ENCODE peak calls at places on chromosomes 13 and 19, in ten cellular contexts. F is GM12865, D is hypothalamus, P is lower leg skin, H is lung, G is AG04449, W is NCI-H774, B is type B pancreatic cell, X is GM03348, E is NCI-H1092. A is an unnamed sample.

GRCh38 chr19:15124572-15125231 is 17.5 kb downstream of the SYDE1 start:
- DNase-seq in W (no peak), X (no peak), F (peak), G (no peak), B (no peak), E (no peak), P (peak), D (no peak), H (no peak), A (no peak)

GRCh38 chr19:29676586-29676985 is 11.3 kb downstream of the PLEKHF1 start:
- DNase-seq in H (no peak), G (no peak), W (no peak), B (no peak), D (no peak), X (no peak), E (no peak), F (no peak), P (peak), A (peak)

GRCh38 chr13:97030705-97031452 is 36.6 kb upstream of the OXGR1 start:
- DNase-seq in X (peak), H (no peak), F (peak), D (no peak), P (no peak), G (no peak), B (no peak), W (no peak), E (peak), A (no peak)

GRCh38 chr13:111165611-111166010 is 50.5 kb downstream of the ARHGEF7 start:
- DNase-seq in D (no peak), G (no peak), X (no peak), B (no peak), W (no peak), P (no peak), H (no peak), F (peak), E (no peak), A (no peak)

GRCh38 chr19:1027020-1027952 is 878 bp downstream of the CNN2 start:
- DNase-seq in B (no peak), P (no peak), X (no peak), H (peak), D (no peak), G (no peak), F (peak), W (no peak), E (no peak), A (no peak)

GRCh38 chr19:31408460-31409124 is 59.4 kb upstream of the TSHZ3 start:
- DNase-seq in P (no peak), W (no peak), D (no peak), F (no peak), E (no peak), G (peak), H (no peak), X (peak), B (no peak), A (no peak)

GRCh38 chr19:47778954-47779351 is 450 bp downstream of the SELENOW start:
- DNase-seq in F (no peak), X (peak), W (no peak), H (peak), D (no peak), G (no peak), B (no peak), P (no peak), E (no peak), A (peak)

GRCh38 chr19:42426643-42427042 is 545 bp downstream of the LIPE start:
- DNase-seq in H (no peak), E (peak), G (no peak), X (no peak), W (no peak), B (no peak), D (no peak), P (no peak), F (no peak), A (no peak)

GRCh38 chr19:6260912-6261636 is 18.7 kb downstream of the MLLT1 start:
- DNase-seq in G (no peak), E (no peak), B (no peak), F (no peak), X (peak), H (no peak), D (no peak), W (no peak), P (no peak), A (no peak)

GRCh38 chr13:113489171-113489548 is 1.4 kb downstream of the DCUN1D2 start:
- DNase-seq in E (no peak), B (no peak), W (no peak), G (no peak), D (no peak), H (no peak), F (no peak), P (no peak), X (no peak), A (no peak)

GRCh38 chr19:50906217-50906616 is 5.0 kb downstream of the KLK4 start:
- DNase-seq in X (no peak), F (peak), D (no peak), B (no peak), W (peak), H (no peak), G (no peak), E (no peak), P (no peak), A (no peak)

GRCh38 chr19:13022859-13023636 is 27.8 kb downstream of the NFIX start:
- DNase-seq in G (peak), B (no peak), W (peak), F (peak), E (peak), H (peak), P (peak), D (no peak), X (peak), A (peak)

GRCh38 chr13:39455534-39456175 is 147.3 kb downstream of the LHFPL6 start:
- DNase-seq in B (no peak), E (no peak), G (no peak), P (no peak), D (no peak), H (no peak), X (no peak), F (no peak), W (no peak), A (no peak)

GRCh38 chr13:87954116-87954515 is 282.9 kb downstream of the SLITRK5 start:
- DNase-seq in W (no peak), D (no peak), H (no peak), B (no peak), E (no peak), X (no peak), F (no peak), G (no peak), P (no peak), A (no peak)

GRCh38 chr19:18300930-18301717 is 19.7 kb upstream of the JUND start:
- DNase-seq in W (no peak), F (no peak), B (no peak), E (no peak), P (peak), G (no peak), H (peak), X (peak), D (no peak), A (peak)

GRCh38 chr13:33611016-33611805 is 206.7 kb upstream of the RFC3 start:
- DNase-seq in P (no peak), D (peak), B (no peak), X (no peak), F (no peak), H (peak), W (no peak), E (peak), G (no peak), A (peak)

GRCh38 chr13:90956036-90956435 is 391.5 kb upstream of the MIR17HG start:
- DNase-seq in G (no peak), E (no peak), P (no peak), W (no peak), B (no peak), H (no peak), D (no peak), F (no peak), X (no peak), A (no peak)

GRCh38 chr13:29664591-29664990 is 69.1 kb upstream of the SLC7A1 start:
- DNase-seq in D (no peak), E (no peak), P (no peak), X (no peak), F (no peak), G (no peak), B (no peak), W (no peak), H (no peak), A (no peak)

GRCh38 chr19:34023381-34023780 is 148.9 kb upstream of the LSM14A start:
- DNase-seq in B (no peak), D (no peak), X (no peak), G (no peak), P (no peak), W (no peak), H (no peak), F (no peak), E (no peak), A (no peak)

GRCh38 chr19:49393871-49394270 is 5.8 kb downstream of the KASH5 start:
- DNase-seq in F (no peak), B (no peak), X (no peak), P (no peak), W (no peak), G (no peak), E (no peak), H (no peak), D (no peak), A (no peak)

GRCh38 chr13:41458187-41458938 is 1.0 kb downstream of the RGCC start:
- DNase-seq in B (no peak), H (peak), D (peak), X (peak), W (no peak), G (no peak), F (peak), E (peak), P (no peak), A (peak)

GRCh38 chr13:25803626-25804025 is 248.2 kb downstream of the SHISA2 start:
- DNase-seq in G (no peak), H (no peak), W (no peak), B (no peak), P (no peak), F (no peak), X (no peak), E (no peak), D (no peak), A (no peak)

GRCh38 chr19:48552406-48553322 is 692 bp downstream of the SULT2B1 start:
- DNase-seq in B (no peak), W (no peak), P (no peak), H (no peak), E (no peak), G (no peak), D (no peak), F (no peak), X (no peak), A (no peak)

GRCh38 chr13:111116830-111117229 is 1.7 kb downstream of the ARHGEF7 start:
- DNase-seq in D (no peak), H (no peak), X (peak), B (no peak), W (no peak), E (no peak), G (no peak), P (no peak), F (no peak), A (no peak)

GRCh38 chr13:53015044-53015443 is 13.6 kb upstream of the OLFM4 start:
- DNase-seq in H (no peak), D (no peak), B (no peak), X (no peak), P (no peak), E (no peak), F (no peak), W (no peak), G (no peak), A (no peak)

GRCh38 chr13:33606692-33607091 is 211.3 kb upstream of the RFC3 start:
- DNase-seq in X (no peak), H (no peak), P (no peak), E (no peak), W (no peak), B (no peak), D (no peak), F (no peak), G (no peak), A (no peak)

GRCh38 chr19:18379803-18380747 is 5.9 kb upstream of the GDF15 start:
- DNase-seq in F (no peak), P (peak), E (no peak), G (no peak), H (peak), B (no peak), W (peak), X (peak), D (no peak), A (peak)

GRCh38 chr13:105406551-105406950 is 1128.9 kb downstream of the EFNB2 start:
- DNase-seq in H (no peak), P (no peak), G (no peak), D (no peak), F (no peak), E (no peak), W (no peak), B (no peak), X (no peak), A (no peak)

GRCh38 chr13:110869231-110869804 is 45.6 kb downstream of the ANKRD10 start:
- DNase-seq in B (no peak), H (no peak), X (no peak), P (no peak), G (no peak), F (no peak), D (no peak), W (peak), E (no peak), A (no peak)

GRCh38 chr19:7348587-7349230 is at the start of gene ARHGEF18:
- DNase-seq in D (no peak), B (no peak), G (no peak), E (no peak), P (no peak), X (no peak), W (no peak), F (peak), H (peak), A (peak)

GRCh38 chr13:77698211-77699058 is 948 bp downstream of the SLAIN1 start:
- DNase-seq in G (no peak), X (peak), E (peak), F (peak), W (no peak), D (peak), H (peak), B (peak), P (peak), A (peak)